ENCODE peak calls at places on chromosomes 6 and 20, in seven cellular contexts. K is HFFc6, G is hepatocyte, M is progenitor cell of endocrine pancreas, U is thoracic aorta, J is cardiac muscle cell, I is mucosa of descending colon. S is an unnamed sample.

GRCh38 chr6:4017847-4018193 is 61.1 kb downstream of the FAM217A start:
- DNase-seq in J (peak), I (no peak), G (peak), K (peak), U (no peak), M (no peak), S (peak)

GRCh38 chr6:136284909-136285308 is 4.7 kb downstream of the BCLAF1 start:
- DNase-seq in I (no peak), M (no peak), K (peak), G (no peak), J (no peak), U (no peak), S (no peak)

GRCh38 chr6:41712651-41713103 is 22.7 kb downstream of the TFEB start:
- DNase-seq in M (no peak), K (peak), J (no peak), G (no peak), I (no peak), U (peak), S (no peak)

GRCh38 chr6:96631248-96631647 is 68.3 kb downstream of the FHL5 start:
- DNase-seq in J (no peak), K (no peak), M (no peak), G (peak), U (no peak), I (no peak), S (no peak)

GRCh38 chr6:166005401-166005845 is 162.2 kb downstream of the TBXT start:
- DNase-seq in J (peak), M (no peak), K (no peak), I (no peak), U (no peak), G (peak), S (no peak)

GRCh38 chr6:20907486-20908071 is 373.3 kb downstream of the CDKAL1 start:
- DNase-seq in G (no peak), M (no peak), I (no peak), J (no peak), U (no peak), K (no peak), S (no peak)

GRCh38 chr20:49161428-49162152 is 26.5 kb downstream of the STAU1 start:
- DNase-seq in G (peak), I (no peak), M (no peak), U (no peak), K (no peak), J (no peak), S (no peak)

GRCh38 chr6:157432861-157433260 is 51.9 kb downstream of the ZDHHC14 start:
- DNase-seq in J (no peak), M (no peak), I (no peak), K (no peak), G (no peak), U (no peak), S (no peak)

GRCh38 chr6:86856937-86857563 is 80.3 kb upstream of the HTR1E start:
- DNase-seq in G (peak), M (peak), K (peak), U (no peak), J (peak), I (peak), S (peak)

GRCh38 chr20:44856847-44857448 is 28.6 kb upstream of the YWHAB start:
- DNase-seq in J (no peak), U (no peak), M (no peak), I (no peak), K (no peak), G (no peak), S (no peak)

GRCh38 chr6:121522771-121523386 is 87.4 kb downstream of the GJA1 start:
- DNase-seq in I (no peak), G (no peak), U (no peak), K (no peak), J (no peak), M (no peak), S (no peak)

GRCh38 chr6:16061833-16062232 is 67.1 kb upstream of the MYLIP start:
- DNase-seq in K (no peak), G (no peak), J (no peak), U (no peak), I (no peak), M (no peak), S (no peak)

GRCh38 chr6:31877651-31878161 is 1.1 kb downstream of the SLC44A4 start:
- DNase-seq in G (peak), M (no peak), I (peak), K (no peak), J (peak), U (no peak), S (no peak)

GRCh38 chr6:12001004-12001705 is 11.0 kb upstream of the HIVEP1 start:
- DNase-seq in K (no peak), J (no peak), I (no peak), G (no peak), M (no peak), U (no peak), S (no peak)

GRCh38 chr6:25993038-25993684 is 30.6 kb downstream of the TRIM38 start:
- DNase-seq in G (no peak), I (peak), U (no peak), K (no peak), M (no peak), J (no peak), S (no peak)

GRCh38 chr20:34074101-34074760 is 37.8 kb downstream of the EIF2S2 start:
- DNase-seq in I (no peak), U (no peak), M (no peak), G (no peak), J (no peak), K (peak), S (no peak)

GRCh38 chr6:12102350-12102749 is 90.2 kb downstream of the HIVEP1 start:
- DNase-seq in J (peak), M (no peak), U (no peak), I (no peak), K (no peak), G (no peak), S (no peak)

GRCh38 chr20:57323034-57323433 is 6.6 kb upstream of the SPO11 start:
- DNase-seq in G (peak), M (no peak), K (peak), I (peak), J (peak), U (no peak), S (no peak)

GRCh38 chr6:78952362-78952761 is 85.0 kb downstream of the IRAK1BP1 start:
- DNase-seq in I (no peak), J (no peak), U (no peak), M (no peak), K (no peak), G (no peak), S (no peak)

GRCh38 chr6:90197854-90198496 is 98.7 kb downstream of the BACH2 start:
- DNase-seq in J (no peak), M (no peak), I (no peak), U (no peak), G (peak), K (peak), S (no peak)

GRCh38 chr6:135182993-135183531 is 2.0 kb downstream of the MYB start:
- DNase-seq in G (peak), M (peak), U (no peak), J (no peak), I (peak), K (no peak), S (peak)

GRCh38 chr6:108200631-108201030 is 34.8 kb downstream of the NR2E1 start:
- DNase-seq in U (no peak), G (peak), M (no peak), J (no peak), I (no peak), K (peak), S (no peak)

GRCh38 chr6:89597988-89598387 is 40.6 kb downstream of the LYRM2 start:
- DNase-seq in G (peak), K (peak), I (no peak), M (no peak), U (no peak), J (no peak), S (no peak)

GRCh38 chr6:11492444-11493300 is 44.9 kb upstream of the TMEM170B start:
- DNase-seq in M (no peak), J (no peak), K (peak), G (no peak), I (no peak), U (no peak), S (no peak)

GRCh38 chr20:19840111-19840705 is 82.2 kb downstream of the RIN2 start:
- DNase-seq in J (no peak), G (no peak), U (no peak), I (no peak), K (no peak), M (no peak), S (no peak)

GRCh38 chr20:23453944-23454543 is 1.4 kb upstream of the CST11 start:
- DNase-seq in J (no peak), G (no peak), U (no peak), K (no peak), M (no peak), I (no peak), S (no peak)

GRCh38 chr6:85168146-85168545 is 281.7 kb upstream of the NT5E start:
- DNase-seq in G (no peak), I (no peak), K (no peak), U (no peak), M (no peak), J (no peak), S (no peak)

GRCh38 chr6:135147637-135148592 is 33.2 kb upstream of the MYB start:
- DNase-seq in U (no peak), J (no peak), K (no peak), I (no peak), M (no peak), G (no peak), S (no peak)

GRCh38 chr6:9225441-9225871 is 790.1 kb upstream of the SLC35B3 start:
- DNase-seq in I (no peak), M (no peak), K (peak), J (no peak), G (peak), U (no peak), S (no peak)

GRCh38 chr20:25336561-25337422 is 53.8 kb downstream of the ABHD12 start:
- DNase-seq in J (peak), U (no peak), M (no peak), I (peak), K (peak), G (peak), S (no peak)

GRCh38 chr6:48135352-48136084 is 24.5 kb upstream of the PTCHD4 start:
- DNase-seq in K (peak), U (no peak), G (peak), J (no peak), M (no peak), I (no peak), S (no peak)

GRCh38 chr6:165661416-165662001 is 1.5 kb downstream of the PDE10A start:
- DNase-seq in M (no peak), G (peak), J (peak), K (no peak), I (no peak), U (no peak), S (no peak)

GRCh38 chr20:31704225-31705119 is 18.2 kb downstream of the BCL2L1 start:
- DNase-seq in K (peak), G (peak), U (no peak), J (no peak), M (peak), I (peak), S (no peak)

GRCh38 chr20:21291026-21291425 is 12.1 kb upstream of the XRN2 start:
- DNase-seq in M (no peak), I (no peak), K (peak), G (no peak), U (no peak), J (no peak), S (no peak)

GRCh38 chr6:16238057-16238657 is at the start of gene GMPR:
- DNase-seq in G (peak), I (peak), K (peak), M (peak), J (peak), U (peak), S (peak)

GRCh38 chr6:80143312-80143960 is 37.0 kb downstream of the BCKDHB start:
- DNase-seq in K (peak), J (no peak), I (peak), G (peak), M (no peak), U (peak), S (no peak)

GRCh38 chr20:49280463-49281058 is 2.7 kb upstream of the ZNFX1 start:
- DNase-seq in K (no peak), J (no peak), M (no peak), G (peak), I (no peak), U (no peak), S (no peak)

GRCh38 chr20:64164123-64164836 is at the start of gene MYT1:
- DNase-seq in J (no peak), K (no peak), M (no peak), U (no peak), G (no peak), I (no peak), S (no peak)

GRCh38 chr20:61601361-61601760 is 349.3 kb downstream of the CDH4 start:
- DNase-seq in U (no peak), J (no peak), K (no peak), M (no peak), I (no peak), G (no peak), S (no peak)
- TF ChIP-seq CTCF in U (no peak), J (no peak), K (no peak), M (no peak), I (no peak), G (no peak), S (no peak)

GRCh38 chr6:106109043-106109442 is 22.9 kb downstream of the PRDM1 start:
- DNase-seq in J (no peak), K (no peak), U (no peak), M (no peak), G (no peak), I (peak), S (no peak)

GRCh38 chr6:106112446-106112845 is 26.3 kb downstream of the PRDM1 start:
- DNase-seq in J (no peak), M (no peak), K (no peak), I (peak), G (no peak), U (no peak), S (no peak)

GRCh38 chr6:106113256-106113954 is 27.3 kb downstream of the PRDM1 start:
- DNase-seq in K (no peak), G (no peak), M (no peak), U (no peak), J (no peak), I (peak), S (no peak)

GRCh38 chr6:106108129-106108528 is 22.0 kb downstream of the PRDM1 start:
- DNase-seq in K (no peak), U (no peak), I (no peak), J (no peak), M (no peak), G (no peak), S (no peak)

GRCh38 chr6:106110167-106110826 is 24.2 kb downstream of the PRDM1 start:
- DNase-seq in I (peak), K (no peak), G (peak), J (no peak), U (no peak), M (no peak), S (peak)
- TF ChIP-seq CTCF in I (no peak), K (no peak), G (no peak), J (no peak), U (no peak), M (no peak), S (no peak)

DNA sequence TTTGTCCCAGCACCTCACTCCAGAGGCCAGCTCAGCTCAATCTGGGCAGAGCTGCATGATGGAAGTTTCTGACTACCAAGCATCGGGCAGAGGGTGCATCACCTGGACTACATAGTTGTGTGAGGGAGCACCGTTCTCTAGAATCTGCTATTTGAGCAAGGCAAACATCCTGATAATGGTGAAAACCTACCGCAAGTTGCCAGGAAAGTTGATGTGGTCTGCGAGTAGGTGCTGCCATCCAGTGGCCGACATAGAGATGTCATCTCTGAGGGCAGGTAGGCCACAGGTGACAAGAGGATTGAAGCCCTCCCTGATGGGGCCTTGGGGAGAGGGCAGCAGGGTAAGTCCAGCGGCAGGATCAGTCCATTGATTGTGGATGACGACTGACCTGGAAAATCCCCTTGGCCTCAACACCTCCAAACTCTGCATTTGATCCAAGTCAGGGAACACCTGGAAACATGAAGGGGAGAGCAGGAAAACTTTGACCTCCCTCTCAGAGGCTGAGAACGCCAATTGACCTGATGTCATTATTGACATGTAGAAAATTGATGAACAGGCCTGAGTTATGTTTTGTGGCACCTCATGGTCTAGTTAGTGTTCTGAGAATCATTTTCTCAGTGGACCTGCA is 3.9 kb upstream of the LPA start:
- DNase-seq in G (peak), J (peak), I (peak), K (no peak), U (no peak), M (peak), S (peak)
- TF ChIP-seq CTCF in G (peak), J (no peak), I (no peak), K (peak), U (no peak), M (peak), S (peak)

DNA sequence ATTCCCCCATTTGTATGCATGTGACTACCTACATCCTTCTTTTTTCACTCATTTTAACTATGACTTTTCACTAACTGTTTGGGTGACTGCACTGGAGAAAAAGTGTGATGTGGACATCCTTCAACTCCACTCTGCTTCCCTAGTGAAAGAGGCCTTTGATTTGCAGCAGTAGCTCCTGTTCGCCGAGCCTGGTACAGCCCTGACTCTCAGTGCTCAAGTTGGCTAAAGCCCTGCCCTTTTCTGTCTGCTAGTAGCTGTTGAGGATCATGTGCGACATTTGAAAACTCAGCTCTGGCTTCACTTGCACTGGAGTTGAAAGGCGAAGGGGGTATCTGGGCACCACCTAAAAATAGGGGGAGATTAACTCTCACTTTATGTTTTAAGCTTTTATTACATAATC is 42.1 kb downstream of the DAAM2 start:
- DNase-seq in J (no peak), U (no peak), I (no peak), K (no peak), G (no peak), M (no peak), S (no peak)
- TF ChIP-seq CTCF in J (no peak), U (no peak), I (no peak), K (no peak), G (no peak), M (no peak), S (no peak)

GRCh38 chr6:5078121-5078695 is 6.9 kb upstream of the PPP1R3G start:
- DNase-seq in U (no peak), M (no peak), I (no peak), J (no peak), G (no peak), K (peak), S (no peak)
- TF ChIP-seq CTCF in U (no peak), M (no peak), I (no peak), J (peak), G (peak), K (peak), S (no peak)

DNA sequence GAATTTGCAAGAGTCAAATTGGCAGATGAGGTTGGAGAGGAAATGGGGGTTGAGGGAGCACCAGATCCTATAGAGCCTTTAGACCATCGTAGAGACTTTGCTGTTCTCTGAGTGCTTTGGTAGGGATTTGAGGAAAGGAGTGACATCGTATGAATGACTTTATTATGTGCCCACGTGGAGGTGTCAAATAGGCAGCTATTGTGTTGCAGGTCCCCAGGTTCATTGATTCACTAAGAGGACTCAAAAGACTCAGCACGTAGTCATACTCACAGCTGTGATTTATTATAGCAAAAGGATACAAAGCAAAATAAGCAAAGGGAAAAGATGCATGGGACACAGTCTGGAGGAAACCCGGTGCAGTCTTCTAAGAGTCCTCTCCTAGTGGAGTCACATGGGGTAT is 2.2 kb downstream of the MTRES1 start:
- DNase-seq in I (no peak), J (no peak), M (no peak), G (no peak), K (no peak), U (no peak), S (no peak)
- TF ChIP-seq CTCF in I (no peak), J (no peak), M (no peak), G (no peak), K (no peak), U (no peak), S (no peak)

GRCh38 chr6:88157106-88157505 is 9.0 kb downstream of the CNR1 start:
- DNase-seq in U (no peak), I (no peak), G (no peak), M (no peak), J (no peak), K (no peak), S (no peak)
- TF ChIP-seq CTCF in U (no peak), I (no peak), G (no peak), M (peak), J (no peak), K (no peak), S (no peak)

DNA sequence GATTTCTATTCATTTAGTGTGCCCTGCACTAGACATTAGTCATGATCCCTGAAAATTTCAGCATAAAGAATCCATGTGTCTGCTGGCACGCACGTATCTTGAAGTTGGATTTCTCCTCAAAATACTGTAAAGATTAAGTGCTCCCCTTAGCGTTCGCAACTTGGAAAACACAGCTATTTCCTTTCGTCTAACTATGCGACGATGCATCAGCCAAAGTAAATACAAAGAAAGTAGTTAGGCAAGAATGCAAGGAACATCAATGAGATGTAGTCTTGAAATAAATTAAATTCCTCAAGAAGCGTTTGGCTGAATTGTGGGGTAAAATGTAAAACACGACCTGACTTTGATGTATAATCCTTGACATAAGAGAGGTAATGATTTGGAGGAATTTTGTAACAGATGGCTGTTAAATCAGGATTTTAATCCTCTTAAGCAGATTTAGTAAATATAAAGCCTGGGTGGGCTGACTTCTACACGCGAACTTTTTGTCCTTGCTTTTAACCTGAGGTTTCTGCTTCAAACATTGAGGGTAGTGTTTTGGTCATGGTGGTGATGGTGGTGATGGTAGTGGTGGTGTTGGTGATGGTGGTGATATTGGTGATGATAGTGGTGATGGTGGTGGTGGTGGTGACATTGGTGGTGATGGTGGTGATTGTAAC is 88.2 kb downstream of the FOXF2 start:
- DNase-seq in I (no peak), M (no peak), J (no peak), G (peak), U (no peak), K (peak), S (no peak)
- TF ChIP-seq CTCF in I (no peak), M (no peak), J (peak), G (peak), U (no peak), K (peak), S (no peak)

GRCh38 chr6:167907837-167908681 is 81.3 kb downstream of the AFDN start:
- DNase-seq in J (peak), U (no peak), M (no peak), I (peak), K (peak), G (peak), S (no peak)
- TF ChIP-seq CTCF in J (peak), U (no peak), M (peak), I (no peak), K (peak), G (peak), S (no peak)

GRCh38 chr6:117253785-117254184 is 11.6 kb upstream of the VGLL2 start:
- DNase-seq in I (no peak), K (no peak), U (no peak), G (no peak), M (no peak), J (no peak), S (no peak)
- TF ChIP-seq CTCF in I (no peak), K (no peak), U (no peak), G (no peak), M (no peak), J (no peak), S (no peak)

S was measured in MM.1S.